ENCODE peak calls at places on chromosomes 3 and 15, in nine cellular contexts. One of them, this sample, is unnamed.

GRCh38 chr3:8499181-8499611 is 2.4 kb upstream of the LMCD1 start:
- DNase-seq in CD8-positive, alpha-beta T cell: no peak
- DNase-seq in adipocyte: no peak
- DNase-seq in AG04449: no peak
- DNase-seq in cerebellum: peak
- DNase-seq in bronchial epithelial cell: no peak
- DNase-seq in iPS-NIHi11: peak
- DNase-seq in AML-193: no peak
- DNase-seq in T follicular helper cell: no peak
- DNase-seq in this sample: peak

GRCh38 chr3:189714991-189715961 is 84.1 kb downstream of the TP63 start:
- DNase-seq in AG04449: peak
- DNase-seq in iPS-NIHi11: no peak
- DNase-seq in cerebellum: no peak
- DNase-seq in T follicular helper cell: no peak
- DNase-seq in CD8-positive, alpha-beta T cell: no peak
- DNase-seq in bronchial epithelial cell: peak
- DNase-seq in adipocyte: peak
- DNase-seq in AML-193: no peak
- DNase-seq in this sample: no peak

GRCh38 chr3:169658311-169658931 is 5.1 kb downstream of the MECOM start:
- DNase-seq in AML-193: no peak
- DNase-seq in cerebellum: no peak
- DNase-seq in iPS-NIHi11: no peak
- DNase-seq in adipocyte: no peak
- DNase-seq in AG04449: no peak
- DNase-seq in CD8-positive, alpha-beta T cell: no peak
- DNase-seq in T follicular helper cell: no peak
- DNase-seq in bronchial epithelial cell: peak
- DNase-seq in this sample: peak

GRCh38 chr3:177464392-177465225 is 267.3 kb upstream of the TBL1XR1 start:
- DNase-seq in CD8-positive, alpha-beta T cell: no peak
- DNase-seq in iPS-NIHi11: no peak
- DNase-seq in AML-193: no peak
- DNase-seq in T follicular helper cell: no peak
- DNase-seq in cerebellum: no peak
- DNase-seq in bronchial epithelial cell: no peak
- DNase-seq in adipocyte: no peak
- DNase-seq in AG04449: no peak
- DNase-seq in this sample: no peak

GRCh38 chr3:149726716-149727407 is 25.4 kb downstream of the COMMD2 start:
- DNase-seq in T follicular helper cell: no peak
- DNase-seq in cerebellum: no peak
- DNase-seq in CD8-positive, alpha-beta T cell: no peak
- DNase-seq in adipocyte: peak
- DNase-seq in AG04449: no peak
- DNase-seq in iPS-NIHi11: no peak
- DNase-seq in AML-193: no peak
- DNase-seq in bronchial epithelial cell: no peak
- DNase-seq in this sample: no peak

GRCh38 chr15:43912991-43913927 is 86.5 kb downstream of the WDR76 start:
- DNase-seq in AG04449: peak
- DNase-seq in CD8-positive, alpha-beta T cell: no peak
- DNase-seq in iPS-NIHi11: no peak
- DNase-seq in adipocyte: peak
- DNase-seq in cerebellum: no peak
- DNase-seq in T follicular helper cell: no peak
- DNase-seq in AML-193: no peak
- DNase-seq in bronchial epithelial cell: peak
- DNase-seq in this sample: no peak

GRCh38 chr3:32380097-32380496 is 11.6 kb upstream of the CMTM7 start:
- DNase-seq in iPS-NIHi11: no peak
- DNase-seq in AML-193: no peak
- DNase-seq in CD8-positive, alpha-beta T cell: no peak
- DNase-seq in AG04449: no peak
- DNase-seq in cerebellum: no peak
- DNase-seq in T follicular helper cell: no peak
- DNase-seq in bronchial epithelial cell: no peak
- DNase-seq in adipocyte: no peak
- DNase-seq in this sample: no peak

GRCh38 chr3:65810277-65810676 is 228.4 kb downstream of the MAGI1 start:
- DNase-seq in bronchial epithelial cell: no peak
- DNase-seq in T follicular helper cell: no peak
- DNase-seq in AML-193: no peak
- DNase-seq in adipocyte: no peak
- DNase-seq in iPS-NIHi11: no peak
- DNase-seq in CD8-positive, alpha-beta T cell: no peak
- DNase-seq in AG04449: no peak
- DNase-seq in cerebellum: no peak
- DNase-seq in this sample: no peak

GRCh38 chr3:152346740-152347139 is 78.0 kb downstream of the MBNL1 start:
- DNase-seq in CD8-positive, alpha-beta T cell: no peak
- DNase-seq in AML-193: no peak
- DNase-seq in adipocyte: no peak
- DNase-seq in iPS-NIHi11: no peak
- DNase-seq in bronchial epithelial cell: no peak
- DNase-seq in AG04449: no peak
- DNase-seq in cerebellum: no peak
- DNase-seq in T follicular helper cell: no peak
- DNase-seq in this sample: no peak

GRCh38 chr3:44648564-44649229 is at the start of gene ZNF35:
- DNase-seq in AML-193: no peak
- DNase-seq in AG04449: peak
- DNase-seq in cerebellum: peak
- DNase-seq in T follicular helper cell: no peak
- DNase-seq in CD8-positive, alpha-beta T cell: peak
- DNase-seq in bronchial epithelial cell: peak
- DNase-seq in iPS-NIHi11: peak
- DNase-seq in adipocyte: peak
- DNase-seq in this sample: peak

GRCh38 chr3:37961622-37962455 is 28.7 kb upstream of the VILL start:
- DNase-seq in cerebellum: no peak
- DNase-seq in CD8-positive, alpha-beta T cell: no peak
- DNase-seq in AML-193: no peak
- DNase-seq in AG04449: no peak
- DNase-seq in iPS-NIHi11: no peak
- DNase-seq in adipocyte: no peak
- DNase-seq in T follicular helper cell: no peak
- DNase-seq in bronchial epithelial cell: no peak
- DNase-seq in this sample: no peak

GRCh38 chr3:194243172-194243861 is 107.4 kb downstream of the HES1 start:
- DNase-seq in bronchial epithelial cell: no peak
- DNase-seq in AML-193: no peak
- DNase-seq in T follicular helper cell: no peak
- DNase-seq in AG04449: no peak
- DNase-seq in adipocyte: no peak
- DNase-seq in cerebellum: no peak
- DNase-seq in iPS-NIHi11: no peak
- DNase-seq in CD8-positive, alpha-beta T cell: no peak
- DNase-seq in this sample: no peak

GRCh38 chr15:93987068-93987467 is 244.3 kb upstream of the MCTP2 start:
- DNase-seq in T follicular helper cell: no peak
- DNase-seq in cerebellum: no peak
- DNase-seq in AG04449: no peak
- DNase-seq in AML-193: no peak
- DNase-seq in adipocyte: no peak
- DNase-seq in bronchial epithelial cell: no peak
- DNase-seq in CD8-positive, alpha-beta T cell: peak
- DNase-seq in iPS-NIHi11: no peak
- DNase-seq in this sample: no peak

GRCh38 chr3:50350527-50351317 is at the start of the genes CYB561D2 and NPRL2:
- DNase-seq in bronchial epithelial cell: peak
- DNase-seq in iPS-NIHi11: peak
- DNase-seq in AML-193: peak
- DNase-seq in CD8-positive, alpha-beta T cell: peak
- DNase-seq in AG04449: peak
- DNase-seq in T follicular helper cell: peak
- DNase-seq in cerebellum: peak
- DNase-seq in adipocyte: peak
- DNase-seq in this sample: peak

GRCh38 chr3:87161486-87161885 is 65.6 kb upstream of the CHMP2B start:
- DNase-seq in iPS-NIHi11: no peak
- DNase-seq in AG04449: no peak
- DNase-seq in T follicular helper cell: no peak
- DNase-seq in AML-193: no peak
- DNase-seq in adipocyte: no peak
- DNase-seq in bronchial epithelial cell: no peak
- DNase-seq in cerebellum: no peak
- DNase-seq in CD8-positive, alpha-beta T cell: no peak
- DNase-seq in this sample: no peak

GRCh38 chr3:126367316-126367805 is 10.2 kb upstream of the KLF15 start:
- DNase-seq in CD8-positive, alpha-beta T cell: no peak
- DNase-seq in AG04449: no peak
- DNase-seq in AML-193: no peak
- DNase-seq in T follicular helper cell: no peak
- DNase-seq in cerebellum: no peak
- DNase-seq in iPS-NIHi11: no peak
- DNase-seq in adipocyte: no peak
- DNase-seq in bronchial epithelial cell: no peak
- DNase-seq in this sample: no peak

GRCh38 chr15:74433592-74434259 is at the start of gene SEMA7A:
- DNase-seq in iPS-NIHi11: peak
- DNase-seq in CD8-positive, alpha-beta T cell: peak
- DNase-seq in adipocyte: peak
- DNase-seq in T follicular helper cell: peak
- DNase-seq in AML-193: peak
- DNase-seq in cerebellum: peak
- DNase-seq in bronchial epithelial cell: peak
- DNase-seq in AG04449: no peak
- DNase-seq in this sample: peak

GRCh38 chr15:44092221-44092620 is 102.8 kb downstream of the FRMD5 start:
- DNase-seq in CD8-positive, alpha-beta T cell: no peak
- DNase-seq in T follicular helper cell: no peak
- DNase-seq in cerebellum: no peak
- DNase-seq in AG04449: no peak
- DNase-seq in iPS-NIHi11: no peak
- DNase-seq in AML-193: no peak
- DNase-seq in bronchial epithelial cell: peak
- DNase-seq in adipocyte: peak
- DNase-seq in this sample: no peak

GRCh38 chr3:167480748-167481147 is 6.9 kb upstream of the SERPINI2 start:
- DNase-seq in T follicular helper cell: no peak
- DNase-seq in AML-193: no peak
- DNase-seq in iPS-NIHi11: no peak
- DNase-seq in cerebellum: no peak
- DNase-seq in bronchial epithelial cell: peak
- DNase-seq in CD8-positive, alpha-beta T cell: no peak
- DNase-seq in adipocyte: no peak
- DNase-seq in AG04449: no peak
- DNase-seq in this sample: no peak

GRCh38 chr3:2976212-2976611 is 134.0 kb downstream of the IL5RA start:
- DNase-seq in cerebellum: no peak
- DNase-seq in iPS-NIHi11: no peak
- DNase-seq in bronchial epithelial cell: no peak
- DNase-seq in T follicular helper cell: no peak
- DNase-seq in AML-193: no peak
- DNase-seq in adipocyte: no peak
- DNase-seq in CD8-positive, alpha-beta T cell: no peak
- DNase-seq in AG04449: no peak
- DNase-seq in this sample: no peak

GRCh38 chr15:50355980-50356379 is 982 bp upstream of the GABPB1 start:
- DNase-seq in adipocyte: peak
- DNase-seq in AG04449: no peak
- DNase-seq in T follicular helper cell: no peak
- DNase-seq in AML-193: no peak
- DNase-seq in CD8-positive, alpha-beta T cell: no peak
- DNase-seq in bronchial epithelial cell: no peak
- DNase-seq in iPS-NIHi11: no peak
- DNase-seq in cerebellum: no peak
- DNase-seq in this sample: no peak